ENCODE peak calls at places on chromosomes 6 and 20, in five cellular contexts. One of them, this sample, is unnamed.

GRCh38 chr6:46918830-46919229 is 2.9 kb downstream of the ADGRF5 start:
- DNase-seq in hepatocyte: no peak
- DNase-seq in DND-41: no peak
- DNase-seq in tibial artery: no peak
- DNase-seq in neuronal stem cell: no peak
- DNase-seq in this sample: no peak

GRCh38 chr6:27452496-27452897 is 20.4 kb downstream of the ZNF184 start:
- DNase-seq in tibial artery: no peak
- DNase-seq in hepatocyte: no peak
- DNase-seq in neuronal stem cell: no peak
- DNase-seq in DND-41: no peak
- DNase-seq in this sample: no peak

GRCh38 chr20:61168605-61169004 is 83.5 kb upstream of the CDH4 start:
- DNase-seq in tibial artery: no peak
- DNase-seq in DND-41: no peak
- DNase-seq in neuronal stem cell: no peak
- DNase-seq in hepatocyte: no peak
- DNase-seq in this sample: no peak

GRCh38 chr6:38187285-38187684 is 367.8 kb downstream of the ZFAND3 start:
- DNase-seq in hepatocyte: no peak
- DNase-seq in tibial artery: no peak
- DNase-seq in neuronal stem cell: no peak
- DNase-seq in DND-41: no peak
- DNase-seq in this sample: no peak

GRCh38 chr6:88650029-88650619 is 313.3 kb downstream of the RNGTT start:
- DNase-seq in tibial artery: no peak
- DNase-seq in neuronal stem cell: no peak
- DNase-seq in DND-41: no peak
- DNase-seq in hepatocyte: no peak
- DNase-seq in this sample: no peak

GRCh38 chr6:117266267-117266797 is 974 bp downstream of the VGLL2 start:
- DNase-seq in DND-41: no peak
- DNase-seq in neuronal stem cell: no peak
- DNase-seq in hepatocyte: no peak
- DNase-seq in tibial artery: no peak
- DNase-seq in this sample: no peak

GRCh38 chr6:30829016-30829415 is 55.3 kb upstream of the DDR1 start:
- DNase-seq in DND-41: peak; percentile 25
- DNase-seq in tibial artery: no peak
- DNase-seq in hepatocyte: no peak
- DNase-seq in neuronal stem cell: no peak
- DNase-seq in this sample: no peak

GRCh38 chr6:29705389-29706231 is 17.6 kb upstream of the HLA-F start:
- DNase-seq in tibial artery: no peak
- DNase-seq in neuronal stem cell: peak; percentile 31
- DNase-seq in hepatocyte: peak; percentile 72
- DNase-seq in DND-41: peak; percentile 21
- DNase-seq in this sample: no peak

GRCh38 chr6:45647341-45648138 is 269.8 kb upstream of the SUPT3H start:
- DNase-seq in DND-41: no peak
- DNase-seq in hepatocyte: no peak
- DNase-seq in neuronal stem cell: no peak
- DNase-seq in tibial artery: no peak
- DNase-seq in this sample: no peak

GRCh38 chr20:3392756-3393155 is 14.7 kb downstream of the DNAAF9 start:
- DNase-seq in tibial artery: no peak
- DNase-seq in neuronal stem cell: no peak
- DNase-seq in DND-41: no peak
- DNase-seq in hepatocyte: no peak
- DNase-seq in this sample: no peak

GRCh38 chr6:21134401-21134800 is 459.1 kb upstream of the SOX4 start:
- DNase-seq in DND-41: no peak
- DNase-seq in hepatocyte: no peak
- DNase-seq in tibial artery: no peak
- DNase-seq in neuronal stem cell: no peak
- DNase-seq in this sample: no peak

GRCh38 chr6:25700841-25701240 is 48.8 kb downstream of the SCGN start:
- DNase-seq in neuronal stem cell: no peak
- DNase-seq in tibial artery: no peak
- DNase-seq in hepatocyte: no peak
- DNase-seq in DND-41: no peak
- DNase-seq in this sample: no peak

GRCh38 chr6:16799279-16800193 is 38.3 kb upstream of the ATXN1 start:
- DNase-seq in hepatocyte: no peak
- DNase-seq in neuronal stem cell: no peak
- DNase-seq in DND-41: no peak
- DNase-seq in tibial artery: no peak
- DNase-seq in this sample: no peak

GRCh38 chr6:75691012-75691411 is 58.0 kb upstream of the MYO6 start:
- DNase-seq in tibial artery: no peak
- DNase-seq in hepatocyte: no peak
- DNase-seq in DND-41: no peak
- DNase-seq in neuronal stem cell: no peak
- DNase-seq in this sample: no peak

GRCh38 chr20:25288291-25289181 is 40.7 kb downstream of the PYGB start:
- DNase-seq in hepatocyte: no peak
- DNase-seq in neuronal stem cell: no peak
- DNase-seq in DND-41: no peak
- DNase-seq in tibial artery: no peak
- DNase-seq in this sample: peak; percentile 53

GRCh38 chr6:34259529-34260069 is 10.8 kb upstream of the SMIM29 start:
- DNase-seq in hepatocyte: no peak
- DNase-seq in neuronal stem cell: no peak
- DNase-seq in tibial artery: no peak
- DNase-seq in DND-41: no peak
- DNase-seq in this sample: no peak

GRCh38 chr20:33074675-33075074 is 4.8 kb upstream of the BPIFB4 start:
- DNase-seq in tibial artery: no peak
- DNase-seq in neuronal stem cell: no peak
- DNase-seq in DND-41: no peak
- DNase-seq in hepatocyte: no peak
- DNase-seq in this sample: no peak

GRCh38 chr20:19308151-19308550 is 95.7 kb downstream of the SLC24A3 start:
- DNase-seq in DND-41: no peak
- DNase-seq in tibial artery: no peak
- DNase-seq in hepatocyte: no peak
- DNase-seq in neuronal stem cell: no peak
- DNase-seq in this sample: no peak

GRCh38 chr20:49983123-49983847 is 505 bp downstream of the SNAI1 start:
- DNase-seq in neuronal stem cell: no peak
- DNase-seq in tibial artery: no peak
- DNase-seq in DND-41: no peak
- DNase-seq in hepatocyte: no peak
- DNase-seq in this sample: peak; percentile 52
- H3K4me3 ChIP-seq in neuronal stem cell: peak overlapping the region; percentile 78
- H3K4me3 ChIP-seq in tibial artery: peak overlapping the region; percentile 54
- H3K4me3 ChIP-seq in DND-41: no peak overlapping the region
- H3K4me3 ChIP-seq in hepatocyte: peak overlapping the region; percentile 84
- H3K4me3 ChIP-seq in this sample: no peak overlapping the region

GRCh38 chr20:8322654-8323053 is 190.6 kb downstream of the PLCB1 start:
- DNase-seq in hepatocyte: no peak
- DNase-seq in DND-41: no peak
- DNase-seq in tibial artery: no peak
- DNase-seq in neuronal stem cell: no peak
- DNase-seq in this sample: no peak

GRCh38 chr20:8326196-8326595 is 194.1 kb downstream of the PLCB1 start:
- DNase-seq in DND-41: no peak
- DNase-seq in neuronal stem cell: no peak
- DNase-seq in hepatocyte: no peak
- DNase-seq in tibial artery: no peak
- DNase-seq in this sample: no peak

GRCh38 chr20:8330316-8330784 is 198.3 kb downstream of the PLCB1 start:
- DNase-seq in hepatocyte: no peak
- DNase-seq in DND-41: no peak
- DNase-seq in neuronal stem cell: no peak
- DNase-seq in tibial artery: no peak
- DNase-seq in this sample: no peak

GRCh38 chr20:8330785-8331699 is 199.0 kb downstream of the PLCB1 start:
- DNase-seq in tibial artery: no peak
- DNase-seq in neuronal stem cell: no peak
- DNase-seq in DND-41: peak; percentile 71
- DNase-seq in hepatocyte: no peak
- DNase-seq in this sample: no peak

DNA sequence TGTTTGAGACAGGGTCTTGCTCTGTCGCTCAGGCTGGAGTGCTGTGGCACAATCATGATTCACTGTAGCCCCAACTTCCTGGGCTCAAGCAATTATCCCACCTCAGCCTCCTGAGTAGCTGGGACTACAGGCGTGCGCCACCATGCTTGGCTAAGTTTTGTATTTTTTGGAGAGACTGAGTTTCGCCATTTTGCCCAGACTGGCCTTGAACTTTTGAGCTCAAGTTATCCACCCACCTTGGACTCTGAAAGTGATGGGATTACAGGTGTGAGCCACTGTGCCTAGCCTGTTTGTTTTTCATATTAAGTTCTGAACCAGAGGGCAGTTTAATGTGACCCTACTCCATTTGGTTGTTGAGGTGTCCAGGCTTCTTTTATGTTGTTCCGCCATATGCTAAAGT is 194.8 kb downstream of the PLCB1 start:
- DNase-seq in hepatocyte: no peak
- DNase-seq in neuronal stem cell: no peak
- DNase-seq in DND-41: no peak
- DNase-seq in tibial artery: no peak
- DNase-seq in this sample: no peak
- H3K9me3 ChIP-seq in hepatocyte: no peaks in the 10 kb centered on the region
- H3K9me3 ChIP-seq in neuronal stem cell: no peaks in the 10 kb centered on the region
- H3K9me3 ChIP-seq in DND-41: no peaks in the 10 kb centered on the region
- H3K9me3 ChIP-seq in tibial artery: no peaks in the 10 kb centered on the region
- H3K9me3 ChIP-seq in this sample: no peaks in the 10 kb centered on the region

GRCh38 chr6:81763968-81764367 is 11.5 kb upstream of the TENT5A start:
- DNase-seq in tibial artery: no peak
- DNase-seq in neuronal stem cell: no peak
- DNase-seq in hepatocyte: no peak
- DNase-seq in DND-41: no peak
- DNase-seq in this sample: no peak
- H3K4me1 ChIP-seq in tibial artery: peaks cover 19% of the 10 kb centered on the region
- H3K4me1 ChIP-seq in neuronal stem cell: peaks cover 3% of the 10 kb centered on the region
- H3K4me1 ChIP-seq in hepatocyte: peaks cover 41% of the 10 kb centered on the region
- H3K4me1 ChIP-seq in DND-41: peaks cover 24% of the 10 kb centered on the region
- H3K4me1 ChIP-seq in this sample: no peaks in the 10 kb centered on the region

DNA sequence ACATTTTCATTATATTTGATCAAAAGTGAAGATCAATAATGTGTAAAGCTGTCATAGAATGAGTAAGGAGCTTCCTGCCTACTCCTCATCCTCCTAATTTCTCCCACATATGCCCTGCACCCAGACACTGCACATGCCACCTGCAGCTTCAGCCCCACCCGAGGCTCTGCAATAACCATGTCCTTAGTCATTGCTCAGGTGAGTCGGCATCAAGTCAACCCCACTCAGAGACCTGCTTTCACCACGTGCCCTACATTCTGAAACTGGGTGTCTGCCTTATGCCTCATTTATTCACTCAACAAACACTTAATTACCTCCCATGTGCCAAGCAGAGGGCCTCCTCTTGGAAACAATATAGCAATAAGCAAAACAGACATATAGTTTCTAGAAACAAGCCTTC is 15.4 kb upstream of the TNFAIP3 start:
- DNase-seq in DND-41: no peak
- DNase-seq in neuronal stem cell: no peak
- DNase-seq in tibial artery: no peak
- DNase-seq in hepatocyte: no peak
- DNase-seq in this sample: no peak
- H3K4me3 ChIP-seq in DND-41: no peak overlapping the region
- H3K4me3 ChIP-seq in neuronal stem cell: no peak overlapping the region
- H3K4me3 ChIP-seq in tibial artery: no peak overlapping the region
- H3K4me3 ChIP-seq in hepatocyte: no peak overlapping the region
- H3K4me3 ChIP-seq in this sample: no peak overlapping the region

GRCh38 chr20:59631751-59632380 is 27.5 kb downstream of the PHACTR3 start:
- DNase-seq in DND-41: no peak
- DNase-seq in hepatocyte: no peak
- DNase-seq in tibial artery: no peak
- DNase-seq in neuronal stem cell: no peak
- DNase-seq in this sample: no peak

GRCh38 chr20:59632426-59633113 is 28.2 kb downstream of the PHACTR3 start:
- DNase-seq in DND-41: no peak
- DNase-seq in tibial artery: no peak
- DNase-seq in neuronal stem cell: no peak
- DNase-seq in hepatocyte: no peak
- DNase-seq in this sample: no peak

GRCh38 chr20:59634435-59635005 is 30.2 kb downstream of the PHACTR3 start:
- DNase-seq in tibial artery: no peak
- DNase-seq in neuronal stem cell: no peak
- DNase-seq in DND-41: no peak
- DNase-seq in hepatocyte: no peak
- DNase-seq in this sample: peak; percentile 24

GRCh38 chr20:59630526-59630925 is 26.2 kb downstream of the PHACTR3 start:
- DNase-seq in DND-41: no peak
- DNase-seq in neuronal stem cell: no peak
- DNase-seq in tibial artery: no peak
- DNase-seq in hepatocyte: no peak
- DNase-seq in this sample: no peak

DNA sequence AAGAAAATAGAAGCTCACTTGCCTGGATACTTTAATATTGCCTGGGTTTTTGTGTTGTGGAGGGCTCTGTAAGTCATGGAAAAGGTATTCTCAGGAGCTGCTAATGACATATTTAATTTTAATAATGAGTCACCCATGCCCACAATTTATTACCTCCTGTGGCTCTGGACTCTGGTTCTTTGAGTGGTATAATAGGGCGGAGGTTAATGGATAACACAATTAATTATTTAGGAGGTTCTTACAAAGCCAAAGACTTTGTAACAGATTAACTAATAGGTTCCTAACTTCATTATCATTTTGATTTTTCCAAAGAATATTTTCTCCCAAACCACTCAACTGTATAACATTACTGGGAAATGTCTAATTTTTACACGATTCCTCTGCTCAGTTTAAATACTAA is 29.3 kb downstream of the PHACTR3 start:
- DNase-seq in tibial artery: no peak
- DNase-seq in DND-41: no peak
- DNase-seq in neuronal stem cell: no peak
- DNase-seq in hepatocyte: no peak
- DNase-seq in this sample: no peak
- H3K9me3 ChIP-seq in tibial artery: no peaks in the 10 kb centered on the region
- H3K9me3 ChIP-seq in DND-41: no peaks in the 10 kb centered on the region
- H3K9me3 ChIP-seq in neuronal stem cell: peaks cover 19% of the 10 kb centered on the region
- H3K9me3 ChIP-seq in hepatocyte: no peaks in the 10 kb centered on the region
- H3K9me3 ChIP-seq in this sample: no peaks in the 10 kb centered on the region

This sample was measured in aorta.